ENCODE peak calls at places on chromosomes 1 and 21, in four cellular contexts. K, F, D and Z are unnamed samples.

GRCh38 chr1:201505505-201505893 is 1.4 kb downstream of the CSRP1 start:
- DNase-seq in F (no peak), D (no peak), K (no peak), Z (no peak)

GRCh38 chr1:24945354-24946326 is 15.6 kb upstream of the RUNX3 start:
- DNase-seq in K (no peak), F (no peak), D (no peak), Z (no peak)

GRCh38 chr1:64933296-64934070 is 32.9 kb downstream of the JAK1 start:
- DNase-seq in F (no peak), D (peak), K (no peak), Z (peak)

GRCh38 chr1:26336477-26337205 is 17.3 kb downstream of the CRYBG2 start:
- DNase-seq in F (peak), K (peak), D (peak), Z (peak)

GRCh38 chr1:164982545-164982944 is 374.0 kb downstream of the LMX1A start:
- DNase-seq in D (no peak), K (no peak), F (peak), Z (no peak)

GRCh38 chr1:29636936-29637335 is 400.6 kb downstream of the PTPRU start:
- DNase-seq in F (no peak), D (no peak), K (no peak), Z (no peak)

GRCh38 chr1:223129229-223129851 is 13.7 kb downstream of the TLR5 start:
- DNase-seq in F (no peak), D (peak), K (peak), Z (peak)

GRCh38 chr1:204830671-204831585 is 39.7 kb upstream of the NFASC start:
- DNase-seq in F (no peak), K (no peak), D (no peak), Z (no peak)

GRCh38 chr1:221543529-221544120 is 198.3 kb downstream of the DUSP10 start:
- DNase-seq in D (peak), F (no peak), K (no peak), Z (peak)

GRCh38 chr1:202268032-202268431 is 73.7 kb downstream of the UBE2T start:
- DNase-seq in F (no peak), D (no peak), K (no peak), Z (no peak)

GRCh38 chr1:52632732-52633290 is at the start of gene SHISAL2A:
- DNase-seq in D (peak), F (no peak), K (peak), Z (peak)

GRCh38 chr1:53593758-53594380 is 134.7 kb downstream of the DMRTB1 start:
- DNase-seq in D (no peak), F (no peak), K (no peak), Z (no peak)

GRCh38 chr1:179121159-179121938 is 39.5 kb downstream of the TOR3A start:
- DNase-seq in F (peak), D (peak), K (peak), Z (peak)

GRCh38 chr1:157107702-157108101 is 8.1 kb upstream of the ETV3L start:
- DNase-seq in K (no peak), F (no peak), D (no peak), Z (no peak)

GRCh38 chr1:215146252-215146975 is 63.9 kb downstream of the KCNK2 start:
- DNase-seq in D (peak), K (no peak), F (peak), Z (no peak)

GRCh38 chr21:14547834-14548513 is 1.9 kb upstream of the SAMSN1 start:
- DNase-seq in K (no peak), D (no peak), F (no peak), Z (no peak)

GRCh38 chr1:170204121-170204520 is 58.4 kb downstream of the NTMT2 start:
- DNase-seq in K (no peak), F (no peak), D (no peak), Z (no peak)

GRCh38 chr1:241950390-241950789 is 7.2 kb upstream of the BECN2 start:
- DNase-seq in F (no peak), K (no peak), D (no peak), Z (no peak)

GRCh38 chr1:118503747-118504146 is 318.7 kb upstream of the SPAG17 start:
- DNase-seq in F (no peak), K (no peak), D (no peak), Z (no peak)

GRCh38 chr1:36557041-36558000 is 74.6 kb upstream of the CSF3R start:
- DNase-seq in F (no peak), D (no peak), K (no peak), Z (no peak)

GRCh38 chr1:222464841-222465210 is 83.1 kb downstream of the HHIPL2 start:
- DNase-seq in K (peak), F (peak), D (peak), Z (peak)

GRCh38 chr1:85612704-85613361 is 32.3 kb downstream of the CCN1 start:
- DNase-seq in D (no peak), K (no peak), F (no peak), Z (no peak)

GRCh38 chr1:30540611-30541192 is 182.7 kb downstream of the MATN1 start:
- DNase-seq in K (no peak), D (no peak), F (no peak), Z (no peak)

GRCh38 chr1:213326666-213327317 is 275.8 kb downstream of the RPS6KC1 start:
- DNase-seq in K (no peak), F (no peak), D (no peak), Z (no peak)